ENCODE peak calls at places on chromosomes 4 and X, in five cellular contexts. One of them, this sample, is unnamed.
A peak's percentile ranks its signal among the peaks of the same experiment; 100 is the strongest.

GRCh38 chr4:180828455-180829018 is 1414.7 kb upstream of the TENM3 start:
- DNase-seq in AG10803: peak; percentile 79
- DNase-seq in foreskin fibroblast: no peak
- DNase-seq in left ventricle myocardium inferior: no peak
- DNase-seq in pancreas: no peak
- DNase-seq in this sample: peak; percentile 79

GRCh38 chr4:119286377-119287002 is 35.4 kb downstream of the FABP2 start:
- DNase-seq in AG10803: peak; percentile 85
- DNase-seq in foreskin fibroblast: peak; percentile 35
- DNase-seq in left ventricle myocardium inferior: no peak
- DNase-seq in pancreas: no peak
- DNase-seq in this sample: peak; percentile 86

GRCh38 chrX:78652971-78653822 is 5.9 kb downstream of the RTL3 start:
- DNase-seq in AG10803: peak; percentile 80
- DNase-seq in foreskin fibroblast: peak; percentile 73
- DNase-seq in left ventricle myocardium inferior: no peak
- DNase-seq in pancreas: no peak
- DNase-seq in this sample: peak; percentile 87

GRCh38 chr4:87974856-87975462 is 555 bp upstream of the SPP1 start:
- DNase-seq in AG10803: no peak
- DNase-seq in foreskin fibroblast: no peak
- DNase-seq in left ventricle myocardium inferior: no peak
- DNase-seq in pancreas: peak; percentile 32
- DNase-seq in this sample: no peak

GRCh38 chrX:153564047-153564606 is 34.8 kb downstream of the CCNQ start:
- DNase-seq in AG10803: no peak
- DNase-seq in foreskin fibroblast: no peak
- DNase-seq in left ventricle myocardium inferior: peak; percentile 31
- DNase-seq in pancreas: no peak
- DNase-seq in this sample: peak; percentile 18

GRCh38 chrX:475926-476723 is 89.4 kb upstream of the PPP2R3B start:
- DNase-seq in AG10803: peak; percentile 57
- DNase-seq in foreskin fibroblast: peak; percentile 12
- DNase-seq in left ventricle myocardium inferior: no peak
- DNase-seq in pancreas: no peak
- DNase-seq in this sample: no peak

GRCh38 chr4:162793571-162793970 is 373.1 kb downstream of the NAF1 start:
- DNase-seq in AG10803: peak; percentile 38
- DNase-seq in foreskin fibroblast: no peak
- DNase-seq in left ventricle myocardium inferior: no peak
- DNase-seq in pancreas: no peak
- DNase-seq in this sample: peak; percentile 65

GRCh38 chrX:38880460-38880859 is 79.2 kb downstream of the MID1IP1 start:
- DNase-seq in AG10803: peak; percentile 17
- DNase-seq in foreskin fibroblast: no peak
- DNase-seq in left ventricle myocardium inferior: no peak
- DNase-seq in pancreas: no peak
- DNase-seq in this sample: no peak

GRCh38 chr4:145177906-145178538 is 2.4 kb downstream of the OTUD4 start:
- DNase-seq in AG10803: peak; percentile 20
- DNase-seq in foreskin fibroblast: peak; percentile 14
- DNase-seq in left ventricle myocardium inferior: no peak
- DNase-seq in pancreas: no peak
- DNase-seq in this sample: peak; percentile 52

GRCh38 chr4:141913928-141914327 is 277.5 kb downstream of the IL15 start:
- DNase-seq in AG10803: peak; percentile 58
- DNase-seq in foreskin fibroblast: no peak
- DNase-seq in left ventricle myocardium inferior: no peak
- DNase-seq in pancreas: no peak
- DNase-seq in this sample: peak; percentile 11

GRCh38 chr4:16168144-16168543 is 58.1 kb downstream of the TAPT1 start:
- DNase-seq in AG10803: no peak
- DNase-seq in foreskin fibroblast: no peak
- DNase-seq in left ventricle myocardium inferior: no peak
- DNase-seq in pancreas: no peak
- DNase-seq in this sample: no peak
- TF ChIP-seq CTCF in AG10803: no peak
- TF ChIP-seq CTCF in foreskin fibroblast: no peak
- TF ChIP-seq CTCF in left ventricle myocardium inferior: no peak
- TF ChIP-seq CTCF in pancreas: no peak
- TF ChIP-seq CTCF in this sample: no peak

GRCh38 chrX:70466968-70467367 is 22.3 kb downstream of the DLG3 start:
- DNase-seq in AG10803: no peak
- DNase-seq in foreskin fibroblast: no peak
- DNase-seq in left ventricle myocardium inferior: no peak
- DNase-seq in pancreas: no peak
- DNase-seq in this sample: no peak
- H3K4me3 ChIP-seq in AG10803: no peak overlapping the region
- H3K4me3 ChIP-seq in foreskin fibroblast: no peak overlapping the region
- H3K4me3 ChIP-seq in left ventricle myocardium inferior: no peak overlapping the region
- H3K4me3 ChIP-seq in pancreas: no peak overlapping the region
- H3K4me3 ChIP-seq in this sample: no peak overlapping the region

GRCh38 chr4:147799986-147800555 is 68.2 kb downstream of the ARHGAP10 start:
- DNase-seq in AG10803: no peak
- DNase-seq in foreskin fibroblast: no peak
- DNase-seq in left ventricle myocardium inferior: no peak
- DNase-seq in pancreas: no peak
- DNase-seq in this sample: no peak
- TF ChIP-seq CTCF in AG10803: no peak
- TF ChIP-seq CTCF in foreskin fibroblast: no peak
- TF ChIP-seq CTCF in left ventricle myocardium inferior: no peak
- TF ChIP-seq CTCF in pancreas: no peak
- TF ChIP-seq CTCF in this sample: no peak

DNA sequence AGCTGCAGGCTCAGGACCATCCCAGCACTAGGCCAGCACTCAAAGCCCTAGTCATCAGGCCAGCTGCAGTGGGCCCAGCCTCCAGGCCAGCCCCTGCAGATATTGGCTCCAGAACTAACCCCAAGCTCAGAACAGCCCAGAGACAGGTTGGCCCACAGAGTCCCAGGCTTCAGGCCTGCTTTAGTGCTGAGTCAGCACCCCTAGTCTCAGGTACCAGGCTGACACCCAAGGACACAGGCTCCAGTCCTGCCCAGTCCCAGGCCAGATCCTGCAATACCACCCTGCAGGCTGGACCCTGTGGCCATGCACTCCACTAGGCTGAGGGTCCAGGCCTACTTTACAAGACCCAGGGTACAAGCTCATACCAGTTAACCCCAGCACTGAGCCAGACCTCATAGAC is 234.4 kb upstream of the GPRIN3 start:
- DNase-seq in AG10803: no peak
- DNase-seq in foreskin fibroblast: no peak
- DNase-seq in left ventricle myocardium inferior: no peak
- DNase-seq in pancreas: no peak
- DNase-seq in this sample: no peak
- H3K4me3 ChIP-seq in AG10803: no peak overlapping the region
- H3K4me3 ChIP-seq in foreskin fibroblast: no peak overlapping the region
- H3K4me3 ChIP-seq in left ventricle myocardium inferior: no peak overlapping the region
- H3K4me3 ChIP-seq in pancreas: no peak overlapping the region
- H3K4me3 ChIP-seq in this sample: no peak overlapping the region

DNA sequence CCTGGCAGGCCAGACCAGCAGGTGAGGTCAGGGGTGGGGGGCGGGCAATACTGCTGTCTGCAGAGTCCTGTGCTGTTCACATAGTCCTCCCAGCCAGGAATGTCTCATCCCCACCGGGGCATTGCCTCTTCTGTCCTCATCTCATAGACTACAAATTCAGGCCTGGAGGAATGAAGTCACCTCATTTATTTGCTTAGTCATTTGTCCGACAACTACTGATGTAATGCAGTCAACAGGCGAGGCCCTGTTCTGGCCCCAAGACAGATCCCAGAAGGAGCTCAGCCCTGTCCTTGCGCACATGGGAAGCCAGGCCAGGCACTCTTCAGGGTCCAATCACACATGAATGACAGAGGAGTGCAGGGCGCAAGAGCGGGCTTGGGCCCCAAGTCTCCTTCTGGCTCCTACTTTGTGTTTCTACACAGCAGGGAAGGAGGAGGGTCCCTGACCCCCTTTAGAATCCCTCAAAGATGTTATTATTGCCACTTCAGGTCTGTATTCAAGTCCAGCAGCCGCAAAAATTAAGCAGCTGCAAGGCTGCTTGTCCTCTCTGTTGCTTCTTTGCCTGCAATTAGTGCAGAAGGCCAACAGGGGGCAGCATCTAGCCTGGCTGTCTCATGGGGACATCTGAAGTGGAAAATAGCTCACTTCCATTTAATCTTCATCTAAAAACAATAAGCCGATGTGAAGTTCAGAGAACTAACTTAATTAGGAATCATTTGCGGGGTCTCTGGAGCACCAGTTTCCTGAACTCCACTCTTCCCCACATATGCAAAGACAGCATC is 15.2 kb upstream of the HMX1 start:
- DNase-seq in AG10803: no peak
- DNase-seq in foreskin fibroblast: no peak
- DNase-seq in left ventricle myocardium inferior: no peak
- DNase-seq in pancreas: no peak
- DNase-seq in this sample: no peak
- TF ChIP-seq CTCF in AG10803: peak; percentile 31
- TF ChIP-seq CTCF in foreskin fibroblast: peak; percentile 16
- TF ChIP-seq CTCF in left ventricle myocardium inferior: no peak
- TF ChIP-seq CTCF in pancreas: no peak
- TF ChIP-seq CTCF in this sample: peak; percentile 28

GRCh38 chr4:26238782-26239647 is 81.8 kb upstream of the RBPJ start:
- DNase-seq in AG10803: peak; percentile 56
- DNase-seq in foreskin fibroblast: peak; percentile 61
- DNase-seq in left ventricle myocardium inferior: no peak
- DNase-seq in pancreas: no peak
- DNase-seq in this sample: peak; percentile 31
- H3K4me3 ChIP-seq in AG10803: peak overlapping the region; percentile 2
- H3K4me3 ChIP-seq in foreskin fibroblast: no peak overlapping the region
- H3K4me3 ChIP-seq in left ventricle myocardium inferior: no peak overlapping the region
- H3K4me3 ChIP-seq in pancreas: no peak overlapping the region
- H3K4me3 ChIP-seq in this sample: no peak overlapping the region

GRCh38 chrX:48466696-48467095 is 3.4 kb downstream of the SLC38A5 start:
- DNase-seq in AG10803: no peak
- DNase-seq in foreskin fibroblast: no peak
- DNase-seq in left ventricle myocardium inferior: no peak
- DNase-seq in pancreas: no peak
- DNase-seq in this sample: no peak
- TF ChIP-seq CTCF in AG10803: peak; percentile 21
- TF ChIP-seq CTCF in foreskin fibroblast: no peak
- TF ChIP-seq CTCF in left ventricle myocardium inferior: no peak
- TF ChIP-seq CTCF in pancreas: peak; percentile 7
- TF ChIP-seq CTCF in this sample: peak; percentile 26